ENCODE peak calls at places on chromosome 15, in six cellular contexts. One of them, this sample, is unnamed.

GRCh38 chr15:31265090-31265870 is 61.4 kb upstream of the KLF13 start:
- DNase-seq in Caco-2: peak
- DNase-seq in activated naive CD8-positive, alpha-beta T cell treated with anti-CD3 and anti-CD28 coated beads for 36 hours: no peak
- DNase-seq in neural progenitor cell: peak
- DNase-seq in stimulated activated naive B cell treated with anti-CD40 and anti-IgM and Interleukin-4, amounts not matched to agents 10 μg/mL and 1 μg/mL and 100 μg/mL, for 72 hours: no peak
- DNase-seq in memory B cell: peak
- DNase-seq in this sample: peak

GRCh38 chr15:69133862-69134519 is 26.4 kb upstream of the GLCE start:
- DNase-seq in neural progenitor cell: no peak
- DNase-seq in memory B cell: no peak
- DNase-seq in activated naive CD8-positive, alpha-beta T cell treated with anti-CD3 and anti-CD28 coated beads for 36 hours: no peak
- DNase-seq in stimulated activated naive B cell treated with anti-CD40 and anti-IgM and Interleukin-4, amounts not matched to agents 10 μg/mL and 1 μg/mL and 100 μg/mL, for 72 hours: no peak
- DNase-seq in Caco-2: no peak
- DNase-seq in this sample: no peak

GRCh38 chr15:55434989-55435825 is 26.9 kb downstream of the PIERCE2 start:
- DNase-seq in neural progenitor cell: peak
- DNase-seq in stimulated activated naive B cell treated with anti-CD40 and anti-IgM and Interleukin-4, amounts not matched to agents 10 μg/mL and 1 μg/mL and 100 μg/mL, for 72 hours: no peak
- DNase-seq in memory B cell: no peak
- DNase-seq in activated naive CD8-positive, alpha-beta T cell treated with anti-CD3 and anti-CD28 coated beads for 36 hours: no peak
- DNase-seq in Caco-2: peak
- DNase-seq in this sample: no peak

GRCh38 chr15:84570164-84570692 is 30.6 kb upstream of the ZSCAN2 start:
- DNase-seq in memory B cell: peak
- DNase-seq in activated naive CD8-positive, alpha-beta T cell treated with anti-CD3 and anti-CD28 coated beads for 36 hours: peak
- DNase-seq in stimulated activated naive B cell treated with anti-CD40 and anti-IgM and Interleukin-4, amounts not matched to agents 10 μg/mL and 1 μg/mL and 100 μg/mL, for 72 hours: peak
- DNase-seq in neural progenitor cell: peak
- DNase-seq in Caco-2: no peak
- DNase-seq in this sample: peak

GRCh38 chr15:67005294-67005996 is 60.0 kb upstream of the SMAD3 start:
- DNase-seq in Caco-2: no peak
- DNase-seq in neural progenitor cell: no peak
- DNase-seq in activated naive CD8-positive, alpha-beta T cell treated with anti-CD3 and anti-CD28 coated beads for 36 hours: no peak
- DNase-seq in stimulated activated naive B cell treated with anti-CD40 and anti-IgM and Interleukin-4, amounts not matched to agents 10 μg/mL and 1 μg/mL and 100 μg/mL, for 72 hours: no peak
- DNase-seq in memory B cell: no peak
- DNase-seq in this sample: no peak

GRCh38 chr15:85417276-85417675 is 36.9 kb downstream of the AKAP13 start:
- DNase-seq in stimulated activated naive B cell treated with anti-CD40 and anti-IgM and Interleukin-4, amounts not matched to agents 10 μg/mL and 1 μg/mL and 100 μg/mL, for 72 hours: no peak
- DNase-seq in neural progenitor cell: no peak
- DNase-seq in Caco-2: no peak
- DNase-seq in memory B cell: no peak
- DNase-seq in activated naive CD8-positive, alpha-beta T cell treated with anti-CD3 and anti-CD28 coated beads for 36 hours: no peak
- DNase-seq in this sample: no peak

GRCh38 chr15:32723171-32723948 is 5.6 kb downstream of the GREM1 start:
- DNase-seq in neural progenitor cell: no peak
- DNase-seq in activated naive CD8-positive, alpha-beta T cell treated with anti-CD3 and anti-CD28 coated beads for 36 hours: peak
- DNase-seq in Caco-2: no peak
- DNase-seq in memory B cell: no peak
- DNase-seq in stimulated activated naive B cell treated with anti-CD40 and anti-IgM and Interleukin-4, amounts not matched to agents 10 μg/mL and 1 μg/mL and 100 μg/mL, for 72 hours: no peak
- DNase-seq in this sample: no peak

GRCh38 chr15:40317580-40317979 is 5.9 kb upstream of the INAFM2 start:
- DNase-seq in Caco-2: no peak
- DNase-seq in memory B cell: no peak
- DNase-seq in neural progenitor cell: no peak
- DNase-seq in activated naive CD8-positive, alpha-beta T cell treated with anti-CD3 and anti-CD28 coated beads for 36 hours: no peak
- DNase-seq in stimulated activated naive B cell treated with anti-CD40 and anti-IgM and Interleukin-4, amounts not matched to agents 10 μg/mL and 1 μg/mL and 100 μg/mL, for 72 hours: no peak
- DNase-seq in this sample: no peak

GRCh38 chr15:28103831-28104230 is 4.7 kb upstream of the OCA2 start:
- DNase-seq in stimulated activated naive B cell treated with anti-CD40 and anti-IgM and Interleukin-4, amounts not matched to agents 10 μg/mL and 1 μg/mL and 100 μg/mL, for 72 hours: no peak
- DNase-seq in memory B cell: no peak
- DNase-seq in neural progenitor cell: no peak
- DNase-seq in activated naive CD8-positive, alpha-beta T cell treated with anti-CD3 and anti-CD28 coated beads for 36 hours: no peak
- DNase-seq in Caco-2: no peak
- DNase-seq in this sample: no peak

GRCh38 chr15:91561371-91562100 is 292.0 kb upstream of the SLCO3A1 start:
- DNase-seq in stimulated activated naive B cell treated with anti-CD40 and anti-IgM and Interleukin-4, amounts not matched to agents 10 μg/mL and 1 μg/mL and 100 μg/mL, for 72 hours: no peak
- DNase-seq in neural progenitor cell: peak
- DNase-seq in activated naive CD8-positive, alpha-beta T cell treated with anti-CD3 and anti-CD28 coated beads for 36 hours: no peak
- DNase-seq in memory B cell: no peak
- DNase-seq in Caco-2: no peak
- DNase-seq in this sample: no peak

GRCh38 chr15:89912145-89912673 is 543 bp downstream of the ARPIN start:
- DNase-seq in memory B cell: no peak
- DNase-seq in activated naive CD8-positive, alpha-beta T cell treated with anti-CD3 and anti-CD28 coated beads for 36 hours: no peak
- DNase-seq in neural progenitor cell: peak
- DNase-seq in Caco-2: peak
- DNase-seq in stimulated activated naive B cell treated with anti-CD40 and anti-IgM and Interleukin-4, amounts not matched to agents 10 μg/mL and 1 μg/mL and 100 μg/mL, for 72 hours: no peak
- DNase-seq in this sample: no peak

GRCh38 chr15:80565398-80565797 is 129.7 kb upstream of the ABHD17C start:
- DNase-seq in stimulated activated naive B cell treated with anti-CD40 and anti-IgM and Interleukin-4, amounts not matched to agents 10 μg/mL and 1 μg/mL and 100 μg/mL, for 72 hours: no peak
- DNase-seq in neural progenitor cell: no peak
- DNase-seq in memory B cell: no peak
- DNase-seq in Caco-2: no peak
- DNase-seq in activated naive CD8-positive, alpha-beta T cell treated with anti-CD3 and anti-CD28 coated beads for 36 hours: no peak
- DNase-seq in this sample: no peak

GRCh38 chr15:41655716-41656115 is 4.5 kb upstream of the MGA start:
- DNase-seq in Caco-2: no peak
- DNase-seq in stimulated activated naive B cell treated with anti-CD40 and anti-IgM and Interleukin-4, amounts not matched to agents 10 μg/mL and 1 μg/mL and 100 μg/mL, for 72 hours: no peak
- DNase-seq in memory B cell: no peak
- DNase-seq in activated naive CD8-positive, alpha-beta T cell treated with anti-CD3 and anti-CD28 coated beads for 36 hours: no peak
- DNase-seq in neural progenitor cell: no peak
- DNase-seq in this sample: no peak

GRCh38 chr15:95325763-95326688 is 1004.5 kb upstream of the NR2F2 start:
- DNase-seq in Caco-2: no peak
- DNase-seq in stimulated activated naive B cell treated with anti-CD40 and anti-IgM and Interleukin-4, amounts not matched to agents 10 μg/mL and 1 μg/mL and 100 μg/mL, for 72 hours: no peak
- DNase-seq in memory B cell: no peak
- DNase-seq in neural progenitor cell: no peak
- DNase-seq in activated naive CD8-positive, alpha-beta T cell treated with anti-CD3 and anti-CD28 coated beads for 36 hours: no peak
- DNase-seq in this sample: no peak

GRCh38 chr15:82122754-82123400 is 77.1 kb upstream of the MEX3B start:
- DNase-seq in Caco-2: no peak
- DNase-seq in neural progenitor cell: no peak
- DNase-seq in memory B cell: no peak
- DNase-seq in stimulated activated naive B cell treated with anti-CD40 and anti-IgM and Interleukin-4, amounts not matched to agents 10 μg/mL and 1 μg/mL and 100 μg/mL, for 72 hours: no peak
- DNase-seq in activated naive CD8-positive, alpha-beta T cell treated with anti-CD3 and anti-CD28 coated beads for 36 hours: no peak
- DNase-seq in this sample: no peak

GRCh38 chr15:29917600-29918597 is 95.6 kb upstream of the TJP1 start:
- DNase-seq in activated naive CD8-positive, alpha-beta T cell treated with anti-CD3 and anti-CD28 coated beads for 36 hours: no peak
- DNase-seq in memory B cell: no peak
- DNase-seq in Caco-2: no peak
- DNase-seq in neural progenitor cell: no peak
- DNase-seq in stimulated activated naive B cell treated with anti-CD40 and anti-IgM and Interleukin-4, amounts not matched to agents 10 μg/mL and 1 μg/mL and 100 μg/mL, for 72 hours: no peak
- DNase-seq in this sample: no peak

GRCh38 chr15:90713081-90713480 is 4.1 kb upstream of the BLM start:
- DNase-seq in Caco-2: no peak
- DNase-seq in memory B cell: no peak
- DNase-seq in neural progenitor cell: no peak
- DNase-seq in activated naive CD8-positive, alpha-beta T cell treated with anti-CD3 and anti-CD28 coated beads for 36 hours: no peak
- DNase-seq in stimulated activated naive B cell treated with anti-CD40 and anti-IgM and Interleukin-4, amounts not matched to agents 10 μg/mL and 1 μg/mL and 100 μg/mL, for 72 hours: no peak
- DNase-seq in this sample: no peak

GRCh38 chr15:99429681-99430081 is 136.1 kb upstream of the MEF2A start:
- DNase-seq in neural progenitor cell: no peak
- DNase-seq in Caco-2: no peak
- DNase-seq in stimulated activated naive B cell treated with anti-CD40 and anti-IgM and Interleukin-4, amounts not matched to agents 10 μg/mL and 1 μg/mL and 100 μg/mL, for 72 hours: no peak
- DNase-seq in activated naive CD8-positive, alpha-beta T cell treated with anti-CD3 and anti-CD28 coated beads for 36 hours: no peak
- DNase-seq in memory B cell: no peak
- DNase-seq in this sample: no peak

GRCh38 chr15:69154026-69154425 is 6.4 kb upstream of the GLCE start:
- DNase-seq in Caco-2: no peak
- DNase-seq in activated naive CD8-positive, alpha-beta T cell treated with anti-CD3 and anti-CD28 coated beads for 36 hours: no peak
- DNase-seq in memory B cell: no peak
- DNase-seq in stimulated activated naive B cell treated with anti-CD40 and anti-IgM and Interleukin-4, amounts not matched to agents 10 μg/mL and 1 μg/mL and 100 μg/mL, for 72 hours: no peak
- DNase-seq in neural progenitor cell: no peak
- DNase-seq in this sample: no peak

GRCh38 chr15:64905119-64905831 is 6.4 kb upstream of the ANKDD1A start:
- DNase-seq in stimulated activated naive B cell treated with anti-CD40 and anti-IgM and Interleukin-4, amounts not matched to agents 10 μg/mL and 1 μg/mL and 100 μg/mL, for 72 hours: peak
- DNase-seq in memory B cell: peak
- DNase-seq in activated naive CD8-positive, alpha-beta T cell treated with anti-CD3 and anti-CD28 coated beads for 36 hours: peak
- DNase-seq in neural progenitor cell: peak
- DNase-seq in Caco-2: no peak
- DNase-seq in this sample: peak

GRCh38 chr15:78306176-78306774 is 6.9 kb upstream of the SKIC8 start:
- DNase-seq in memory B cell: no peak
- DNase-seq in Caco-2: no peak
- DNase-seq in neural progenitor cell: no peak
- DNase-seq in activated naive CD8-positive, alpha-beta T cell treated with anti-CD3 and anti-CD28 coated beads for 36 hours: no peak
- DNase-seq in stimulated activated naive B cell treated with anti-CD40 and anti-IgM and Interleukin-4, amounts not matched to agents 10 μg/mL and 1 μg/mL and 100 μg/mL, for 72 hours: no peak
- DNase-seq in this sample: no peak

GRCh38 chr15:99085413-99086326 is 19.2 kb upstream of the SYNM start:
- DNase-seq in neural progenitor cell: no peak
- DNase-seq in activated naive CD8-positive, alpha-beta T cell treated with anti-CD3 and anti-CD28 coated beads for 36 hours: no peak
- DNase-seq in memory B cell: no peak
- DNase-seq in Caco-2: no peak
- DNase-seq in stimulated activated naive B cell treated with anti-CD40 and anti-IgM and Interleukin-4, amounts not matched to agents 10 μg/mL and 1 μg/mL and 100 μg/mL, for 72 hours: no peak
- DNase-seq in this sample: no peak

GRCh38 chr15:100784493-100785180 is 95.0 kb upstream of the ALDH1A3 start:
- DNase-seq in neural progenitor cell: no peak
- DNase-seq in memory B cell: no peak
- DNase-seq in Caco-2: no peak
- DNase-seq in activated naive CD8-positive, alpha-beta T cell treated with anti-CD3 and anti-CD28 coated beads for 36 hours: no peak
- DNase-seq in stimulated activated naive B cell treated with anti-CD40 and anti-IgM and Interleukin-4, amounts not matched to agents 10 μg/mL and 1 μg/mL and 100 μg/mL, for 72 hours: no peak
- DNase-seq in this sample: no peak

GRCh38 chr15:38090648-38091047 is 156.2 kb downstream of the TMCO5A start:
- DNase-seq in neural progenitor cell: no peak
- DNase-seq in activated naive CD8-positive, alpha-beta T cell treated with anti-CD3 and anti-CD28 coated beads for 36 hours: no peak
- DNase-seq in memory B cell: no peak
- DNase-seq in stimulated activated naive B cell treated with anti-CD40 and anti-IgM and Interleukin-4, amounts not matched to agents 10 μg/mL and 1 μg/mL and 100 μg/mL, for 72 hours: no peak
- DNase-seq in Caco-2: no peak
- DNase-seq in this sample: no peak

GRCh38 chr15:64653757-64654156 is 121.6 kb downstream of the RBPMS2 start:
- DNase-seq in activated naive CD8-positive, alpha-beta T cell treated with anti-CD3 and anti-CD28 coated beads for 36 hours: no peak
- DNase-seq in stimulated activated naive B cell treated with anti-CD40 and anti-IgM and Interleukin-4, amounts not matched to agents 10 μg/mL and 1 μg/mL and 100 μg/mL, for 72 hours: no peak
- DNase-seq in memory B cell: no peak
- DNase-seq in Caco-2: no peak
- DNase-seq in neural progenitor cell: no peak
- DNase-seq in this sample: no peak

GRCh38 chr15:58611731-58612676 is 137.5 kb downstream of the ADAM10 start:
- DNase-seq in Caco-2: peak
- DNase-seq in memory B cell: no peak
- DNase-seq in neural progenitor cell: no peak
- DNase-seq in activated naive CD8-positive, alpha-beta T cell treated with anti-CD3 and anti-CD28 coated beads for 36 hours: no peak
- DNase-seq in stimulated activated naive B cell treated with anti-CD40 and anti-IgM and Interleukin-4, amounts not matched to agents 10 μg/mL and 1 μg/mL and 100 μg/mL, for 72 hours: no peak
- DNase-seq in this sample: no peak

GRCh38 chr15:48570838-48571237 is 74.7 kb downstream of the FBN1 start:
- DNase-seq in stimulated activated naive B cell treated with anti-CD40 and anti-IgM and Interleukin-4, amounts not matched to agents 10 μg/mL and 1 μg/mL and 100 μg/mL, for 72 hours: no peak
- DNase-seq in neural progenitor cell: no peak
- DNase-seq in Caco-2: no peak
- DNase-seq in memory B cell: no peak
- DNase-seq in activated naive CD8-positive, alpha-beta T cell treated with anti-CD3 and anti-CD28 coated beads for 36 hours: no peak
- DNase-seq in this sample: no peak

GRCh38 chr15:89364341-89364740 is 29.7 kb upstream of the POLG start:
- DNase-seq in activated naive CD8-positive, alpha-beta T cell treated with anti-CD3 and anti-CD28 coated beads for 36 hours: no peak
- DNase-seq in neural progenitor cell: no peak
- DNase-seq in stimulated activated naive B cell treated with anti-CD40 and anti-IgM and Interleukin-4, amounts not matched to agents 10 μg/mL and 1 μg/mL and 100 μg/mL, for 72 hours: no peak
- DNase-seq in memory B cell: no peak
- DNase-seq in Caco-2: no peak
- DNase-seq in this sample: no peak

GRCh38 chr15:51312132-51312531 is 26.3 kb downstream of the CYP19A1 start:
- DNase-seq in Caco-2: no peak
- DNase-seq in memory B cell: no peak
- DNase-seq in neural progenitor cell: no peak
- DNase-seq in activated naive CD8-positive, alpha-beta T cell treated with anti-CD3 and anti-CD28 coated beads for 36 hours: no peak
- DNase-seq in stimulated activated naive B cell treated with anti-CD40 and anti-IgM and Interleukin-4, amounts not matched to agents 10 μg/mL and 1 μg/mL and 100 μg/mL, for 72 hours: no peak
- DNase-seq in this sample: no peak

GRCh38 chr15:87123676-87124382 is 1044.2 kb downstream of the AGBL1 start:
- DNase-seq in stimulated activated naive B cell treated with anti-CD40 and anti-IgM and Interleukin-4, amounts not matched to agents 10 μg/mL and 1 μg/mL and 100 μg/mL, for 72 hours: no peak
- DNase-seq in neural progenitor cell: no peak
- DNase-seq in activated naive CD8-positive, alpha-beta T cell treated with anti-CD3 and anti-CD28 coated beads for 36 hours: no peak
- DNase-seq in Caco-2: no peak
- DNase-seq in memory B cell: no peak
- DNase-seq in this sample: no peak

GRCh38 chr15:63539517-63539916 is 35.1 kb downstream of the USP3 start:
- DNase-seq in Caco-2: no peak
- DNase-seq in stimulated activated naive B cell treated with anti-CD40 and anti-IgM and Interleukin-4, amounts not matched to agents 10 μg/mL and 1 μg/mL and 100 μg/mL, for 72 hours: no peak
- DNase-seq in memory B cell: no peak
- DNase-seq in neural progenitor cell: no peak
- DNase-seq in activated naive CD8-positive, alpha-beta T cell treated with anti-CD3 and anti-CD28 coated beads for 36 hours: no peak
- DNase-seq in this sample: no peak

GRCh38 chr15:80179025-80179759 is 26.4 kb downstream of the FAH start:
- DNase-seq in memory B cell: no peak
- DNase-seq in activated naive CD8-positive, alpha-beta T cell treated with anti-CD3 and anti-CD28 coated beads for 36 hours: no peak
- DNase-seq in stimulated activated naive B cell treated with anti-CD40 and anti-IgM and Interleukin-4, amounts not matched to agents 10 μg/mL and 1 μg/mL and 100 μg/mL, for 72 hours: no peak
- DNase-seq in Caco-2: no peak
- DNase-seq in neural progenitor cell: no peak
- DNase-seq in this sample: no peak

GRCh38 chr15:48385431-48385830 is 54.2 kb downstream of the DUT start:
- DNase-seq in Caco-2: no peak
- DNase-seq in memory B cell: no peak
- DNase-seq in activated naive CD8-positive, alpha-beta T cell treated with anti-CD3 and anti-CD28 coated beads for 36 hours: no peak
- DNase-seq in neural progenitor cell: no peak
- DNase-seq in stimulated activated naive B cell treated with anti-CD40 and anti-IgM and Interleukin-4, amounts not matched to agents 10 μg/mL and 1 μg/mL and 100 μg/mL, for 72 hours: no peak
- DNase-seq in this sample: no peak

GRCh38 chr15:65939901-65940617 is 70.8 kb downstream of the RAB11A start:
- DNase-seq in activated naive CD8-positive, alpha-beta T cell treated with anti-CD3 and anti-CD28 coated beads for 36 hours: no peak
- DNase-seq in Caco-2: no peak
- DNase-seq in stimulated activated naive B cell treated with anti-CD40 and anti-IgM and Interleukin-4, amounts not matched to agents 10 μg/mL and 1 μg/mL and 100 μg/mL, for 72 hours: no peak
- DNase-seq in neural progenitor cell: no peak
- DNase-seq in memory B cell: no peak
- DNase-seq in this sample: no peak

GRCh38 chr15:97791824-97792792 is 168.4 kb upstream of the ARRDC4 start:
- DNase-seq in activated naive CD8-positive, alpha-beta T cell treated with anti-CD3 and anti-CD28 coated beads for 36 hours: no peak
- DNase-seq in memory B cell: no peak
- DNase-seq in stimulated activated naive B cell treated with anti-CD40 and anti-IgM and Interleukin-4, amounts not matched to agents 10 μg/mL and 1 μg/mL and 100 μg/mL, for 72 hours: no peak
- DNase-seq in neural progenitor cell: peak
- DNase-seq in Caco-2: no peak
- DNase-seq in this sample: no peak

GRCh38 chr15:90769375-90769774 is 52.2 kb downstream of the BLM start:
- DNase-seq in stimulated activated naive B cell treated with anti-CD40 and anti-IgM and Interleukin-4, amounts not matched to agents 10 μg/mL and 1 μg/mL and 100 μg/mL, for 72 hours: no peak
- DNase-seq in activated naive CD8-positive, alpha-beta T cell treated with anti-CD3 and anti-CD28 coated beads for 36 hours: no peak
- DNase-seq in neural progenitor cell: no peak
- DNase-seq in Caco-2: no peak
- DNase-seq in memory B cell: no peak
- DNase-seq in this sample: no peak

GRCh38 chr15:69668963-69669362 is 216.3 kb downstream of the RPLP1 start:
- DNase-seq in Caco-2: no peak
- DNase-seq in activated naive CD8-positive, alpha-beta T cell treated with anti-CD3 and anti-CD28 coated beads for 36 hours: peak
- DNase-seq in memory B cell: no peak
- DNase-seq in neural progenitor cell: no peak
- DNase-seq in stimulated activated naive B cell treated with anti-CD40 and anti-IgM and Interleukin-4, amounts not matched to agents 10 μg/mL and 1 μg/mL and 100 μg/mL, for 72 hours: peak
- DNase-seq in this sample: no peak

GRCh38 chr15:54792526-54792925 is 404.2 kb downstream of the RSL24D1 start:
- DNase-seq in Caco-2: no peak
- DNase-seq in neural progenitor cell: no peak
- DNase-seq in memory B cell: no peak
- DNase-seq in stimulated activated naive B cell treated with anti-CD40 and anti-IgM and Interleukin-4, amounts not matched to agents 10 μg/mL and 1 μg/mL and 100 μg/mL, for 72 hours: no peak
- DNase-seq in activated naive CD8-positive, alpha-beta T cell treated with anti-CD3 and anti-CD28 coated beads for 36 hours: no peak
- DNase-seq in this sample: no peak

This sample was measured in activated T-cell treated with anti-CD3 and anti-CD28 coated beads, Interleukin-2, amount 50 U/mL, for 24 hours.